ENCODE peak calls at places on chromosome 17, in four cellular contexts. B is left lung, H is type B pancreatic cell, T is osteocyte. A is an unnamed sample.

GRCh38 chr17:81913394-81914102 is 2.3 kb upstream of the PCYT2 start:
- DNase-seq in B (no peak), H (no peak), T (no peak), A (no peak)

GRCh38 chr17:33012522-33013033 is 20.9 kb downstream of the SPACA3 start:
- DNase-seq in T (no peak), B (peak; percentile 78), H (no peak), A (no peak)

GRCh38 chr17:69597898-69598692 is 183.6 kb downstream of the MAP2K6 start:
- DNase-seq in H (no peak), B (no peak), T (no peak), A (no peak)

GRCh38 chr17:8087075-8087941 is at the start of gene ALOX12B:
- DNase-seq in T (no peak), B (peak; percentile 58), H (no peak), A (no peak)

GRCh38 chr17:49687878-49688491 is 10.1 kb upstream of the SPOP start:
- DNase-seq in B (no peak), T (no peak), H (no peak), A (no peak)

GRCh38 chr17:50262001-50262794 is 12.1 kb upstream of the TMEM92 start:
- DNase-seq in B (no peak), T (no peak), H (no peak), A (no peak)

GRCh38 chr17:6558932-6559752 is 2.8 kb upstream of the PITPNM3 start:
- DNase-seq in B (no peak), T (no peak), H (no peak), A (peak; percentile 27)

GRCh38 chr17:67246648-67247415 is 1.8 kb upstream of the HELZ start:
- DNase-seq in T (peak; percentile 75), H (no peak), B (peak; percentile 84), A (peak; percentile 55)

GRCh38 chr17:75571197-75571884 is 16.3 kb upstream of the MYO15B start:
- DNase-seq in H (no peak), B (peak; percentile 81), T (no peak), A (no peak)

GRCh38 chr17:32445075-32445427 is 741 bp downstream of the PSMD11 start:
- DNase-seq in T (no peak), H (no peak), B (no peak), A (peak; percentile 54)

GRCh38 chr17:43671755-43672502 is 10.2 kb upstream of the MEOX1 start:
- DNase-seq in T (no peak), B (no peak), H (no peak), A (no peak)

A was measured in right lobe of liver.